ENCODE peak calls at places on chromosomes 3 and 15, in five cellular contexts. G, M, E, P and J are unnamed samples.

GRCh38 chr3:155608237-155608636 is 136.6 kb downstream of the PLCH1 start:
- DNase-seq in E (no peak), G (no peak), M (no peak), P (no peak), J (no peak)

GRCh38 chr3:169295126-169295525 is 368.4 kb downstream of the MECOM start:
- DNase-seq in M (no peak), P (peak), G (peak), E (peak), J (no peak)

GRCh38 chr3:101281616-101282015 is 38.8 kb downstream of the IMPG2 start:
- DNase-seq in G (no peak), M (no peak), E (no peak), P (no peak), J (no peak)

GRCh38 chr15:62474771-62475124 is 309.7 kb upstream of the C2CD4B start:
- DNase-seq in G (no peak), P (peak), E (no peak), M (no peak), J (no peak)

GRCh38 chr3:65572175-65572777 is 466.4 kb downstream of the MAGI1 start:
- DNase-seq in E (no peak), P (no peak), M (no peak), G (no peak), J (no peak)

GRCh38 chr3:56467801-56468183 is 475 bp downstream of the ERC2 start:
- DNase-seq in M (no peak), E (no peak), P (no peak), G (no peak), J (no peak)

GRCh38 chr3:157542711-157543485 is 39.7 kb upstream of the VEPH1 start:
- DNase-seq in E (peak), P (peak), M (no peak), G (no peak), J (no peak)

GRCh38 chr15:55915876-55916567 is 77.4 kb downstream of the NEDD4 start:
- DNase-seq in M (no peak), P (peak), G (no peak), E (peak), J (no peak)

GRCh38 chr15:74399511-74400312 is 32.3 kb upstream of the CYP11A1 start:
- DNase-seq in M (no peak), G (peak), P (peak), E (peak), J (no peak)

GRCh38 chr15:58462973-58463663 is 31.3 kb downstream of the LIPC start:
- DNase-seq in M (no peak), G (no peak), E (no peak), P (no peak), J (no peak)

GRCh38 chr3:186138272-186138981 is 29.5 kb upstream of the ETV5 start:
- DNase-seq in E (no peak), G (no peak), M (no peak), P (no peak), J (no peak)

GRCh38 chr15:98400120-98400519 is 248.2 kb upstream of the IGF1R start:
- DNase-seq in G (no peak), E (no peak), M (no peak), P (no peak), J (no peak)

GRCh38 chr15:39625856-39626255 is 45.0 kb downstream of the THBS1 start:
- DNase-seq in P (no peak), G (peak), M (no peak), E (peak), J (no peak)

GRCh38 chr15:48250640-48251076 is 44.6 kb downstream of the SLC12A1 start:
- DNase-seq in E (peak), M (no peak), P (peak), G (peak), J (peak)

GRCh38 chr15:78977091-78977571 is 32.3 kb upstream of the CTSH start:
- DNase-seq in E (no peak), P (no peak), M (no peak), G (peak), J (no peak)

GRCh38 chr15:55990986-55991385 is 2.4 kb downstream of the NEDD4 start:
- DNase-seq in P (no peak), G (no peak), M (no peak), E (no peak), J (no peak)

GRCh38 chr15:98177950-98178848 is 217.7 kb downstream of the ARRDC4 start:
- DNase-seq in M (no peak), P (peak), E (peak), G (peak), J (peak)

GRCh38 chr3:39990532-39990931 is 181.1 kb downstream of the MYRIP start:
- DNase-seq in P (peak), M (no peak), G (peak), E (peak), J (peak)

GRCh38 chr15:39444729-39445470 is 136.0 kb upstream of the THBS1 start:
- DNase-seq in G (no peak), P (no peak), M (no peak), E (no peak), J (no peak)

GRCh38 chr15:56971571-56971970 is 53.1 kb downstream of the TCF12 start:
- DNase-seq in P (no peak), E (no peak), G (no peak), M (no peak), J (no peak)

GRCh38 chr3:190558316-190558715 is 44.4 kb downstream of the IL1RAP start:
- DNase-seq in E (no peak), P (no peak), G (no peak), M (no peak), J (no peak)

GRCh38 chr15:76196286-76196948 is 114.9 kb downstream of the ETFA start:
- DNase-seq in G (peak), M (no peak), P (peak), E (peak), J (peak)

GRCh38 chr15:70271422-70272088 is 173.8 kb upstream of the TLE3 start:
- DNase-seq in M (no peak), P (peak), E (peak), G (no peak), J (peak)

GRCh38 chr3:127775398-127776109 is 46.8 kb downstream of the MGLL start:
- DNase-seq in P (peak), M (no peak), G (peak), E (peak), J (no peak)

GRCh38 chr3:5754602-5755001 is 567.1 kb downstream of the EDEM1 start:
- DNase-seq in M (no peak), E (no peak), G (peak), P (no peak), J (no peak)

GRCh38 chr3:35070088-35070487 is 569.2 kb upstream of the ARPP21 start:
- DNase-seq in P (no peak), E (no peak), M (no peak), G (no peak), J (no peak)

GRCh38 chr3:31196881-31197364 is 302.5 kb upstream of the GADL1 start:
- DNase-seq in M (no peak), G (no peak), P (peak), E (peak), J (peak)

GRCh38 chr15:75655911-75656310 is 8.2 kb downstream of the SNX33 start:
- DNase-seq in G (no peak), E (no peak), P (no peak), M (no peak), J (no peak)

GRCh38 chr15:93974804-93975481 is 256.4 kb upstream of the MCTP2 start:
- DNase-seq in M (no peak), G (no peak), P (peak), E (no peak), J (no peak)

GRCh38 chr15:89672221-89673161 is 6.7 kb downstream of the PLIN1 start:
- DNase-seq in M (no peak), E (peak), P (peak), G (no peak), J (no peak)